ENCODE peak calls at places on chromosomes 1 and 21, in six cellular contexts. K, E, F, R, S and X are unnamed samples. For H3K4me1, the result is how much of the 10 kb centered on the place peaks cover.

GRCh38 chr1:85372683-85373446 is 92.1 kb downstream of the DDAH1 start:
- DNase-seq in K (peak), E (no peak), F (peak), R (no peak), S (no peak), X (no peak)

GRCh38 chr1:5513179-5513578 is 479.0 kb downstream of the NPHP4 start:
- DNase-seq in K (no peak), E (no peak), F (no peak), R (no peak), S (no peak), X (no peak)

GRCh38 chr1:237042892-237043576 is 1.1 kb downstream of the RYR2 start:
- DNase-seq in K (no peak), E (no peak), F (peak), R (peak), S (no peak), X (peak)

GRCh38 chr1:117657949-117658660 is 52.3 kb downstream of the TENT5C start:
- DNase-seq in K (no peak), E (no peak), F (no peak), R (no peak), S (no peak), X (no peak)

GRCh38 chr1:37423810-37424209 is 50.6 kb upstream of the ZC3H12A start:
- DNase-seq in K (no peak), E (no peak), F (no peak), R (no peak), S (no peak), X (no peak)

GRCh38 chr1:96968582-96969378 is 247.2 kb downstream of the PTBP2 start:
- DNase-seq in K (peak), E (no peak), F (no peak), R (no peak), S (no peak), X (no peak)

GRCh38 chr1:55592122-55592521 is 377.0 kb upstream of the USP24 start:
- DNase-seq in K (no peak), E (no peak), F (no peak), R (no peak), S (no peak), X (no peak)

GRCh38 chr1:59318271-59318865 is 21.5 kb downstream of the FGGY start:
- DNase-seq in K (peak), E (no peak), F (no peak), R (no peak), S (no peak), X (no peak)

GRCh38 chr1:168733241-168733640 is 4.2 kb upstream of the DPT start:
- DNase-seq in K (no peak), E (no peak), F (no peak), R (no peak), S (no peak), X (no peak)

GRCh38 chr21:29208666-29209059 is 78.2 kb downstream of the MAP3K7CL start:
- DNase-seq in K (peak), E (no peak), F (peak), R (no peak), S (no peak), X (no peak)

GRCh38 chr1:18703041-18703621 is 72.5 kb downstream of the PAX7 start:
- DNase-seq in K (no peak), E (no peak), F (no peak), R (no peak), S (no peak), X (no peak)

GRCh38 chr1:26853156-26853555 is 9.8 kb upstream of the SFN start:
- DNase-seq in K (peak), E (peak), F (peak), R (peak), S (peak), X (peak)

GRCh38 chr1:147600119-147601111 is 59.1 kb downstream of the BCL9 start:
- DNase-seq in K (peak), E (no peak), F (peak), R (no peak), S (peak), X (no peak)

GRCh38 chr21:39220150-39220549 is 36.9 kb upstream of the PSMG1 start:
- DNase-seq in K (no peak), E (no peak), F (no peak), R (no peak), S (no peak), X (no peak)

GRCh38 chr1:51920130-51920529 is 41.6 kb upstream of the NRDC start:
- DNase-seq in K (peak), E (no peak), F (no peak), R (no peak), S (no peak), X (no peak)

GRCh38 chr1:9722378-9722749 is 70.8 kb downstream of the PIK3CD start:
- DNase-seq in K (no peak), E (no peak), F (no peak), R (no peak), S (no peak), X (no peak)

GRCh38 chr21:32248616-32249550 is 30.0 kb downstream of the MIS18A start:
- DNase-seq in K (no peak), E (no peak), F (no peak), R (no peak), S (no peak), X (no peak)

GRCh38 chr1:87325982-87326738 is 2.5 kb upstream of the LMO4 start:
- DNase-seq in K (peak), E (peak), F (peak), R (no peak), S (no peak), X (peak)

GRCh38 chr1:22888320-22889075 is 84.2 kb downstream of the LACTBL1 start:
- DNase-seq in K (peak), E (no peak), F (peak), R (no peak), S (no peak), X (no peak)

GRCh38 chr21:33028759-33029511 is 3.2 kb downstream of the OLIG2 start:
- DNase-seq in K (peak), E (no peak), F (no peak), R (peak), S (peak), X (no peak)

DNA sequence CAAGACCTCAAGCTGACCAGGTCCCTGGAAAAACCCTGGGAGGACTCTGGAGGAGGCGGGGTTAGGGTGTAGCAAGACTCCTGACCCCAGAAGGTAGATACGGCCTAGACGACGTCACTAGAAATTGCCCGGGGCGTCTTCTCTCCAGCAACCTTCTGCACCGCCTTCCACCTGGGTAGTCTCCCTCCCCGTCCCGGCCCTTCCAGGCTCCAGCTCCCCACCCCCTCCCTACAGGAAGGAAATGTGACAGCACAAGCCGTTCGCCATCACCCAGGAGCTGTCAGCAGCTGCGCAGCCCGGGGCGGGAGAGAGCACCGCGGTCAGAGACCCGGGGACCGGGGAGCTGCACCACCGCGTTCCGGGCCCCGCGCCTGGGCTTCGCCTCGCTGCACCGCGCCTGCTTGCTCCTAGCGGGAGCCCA is 20.0 kb downstream of the SERTAD4 start:
- DNase-seq in K (no peak), E (peak), F (peak), R (peak), S (peak), X (peak)
- H3K4me3 ChIP-seq in K (no peak), E (no peak), F (no peak), R (peak), S (no peak), X (no peak)

GRCh38 chr1:226125831-226126230 is 60.7 kb downstream of the ACBD3 start:
- DNase-seq in K (no peak), E (no peak), F (no peak), R (no peak), S (peak), X (no peak)

GRCh38 chr1:226123212-226123560 is 60.7 kb downstream of the H3-3A start:
- DNase-seq in K (no peak), E (no peak), F (no peak), R (no peak), S (no peak), X (no peak)

GRCh38 chr1:226123591-226124471 is 61.3 kb downstream of the H3-3A start:
- DNase-seq in K (peak), E (no peak), F (no peak), R (no peak), S (peak), X (peak)

GRCh38 chr1:226126824-226127591 is 59.5 kb downstream of the ACBD3 start:
- DNase-seq in K (no peak), E (no peak), F (no peak), R (no peak), S (peak), X (peak)

DNA sequence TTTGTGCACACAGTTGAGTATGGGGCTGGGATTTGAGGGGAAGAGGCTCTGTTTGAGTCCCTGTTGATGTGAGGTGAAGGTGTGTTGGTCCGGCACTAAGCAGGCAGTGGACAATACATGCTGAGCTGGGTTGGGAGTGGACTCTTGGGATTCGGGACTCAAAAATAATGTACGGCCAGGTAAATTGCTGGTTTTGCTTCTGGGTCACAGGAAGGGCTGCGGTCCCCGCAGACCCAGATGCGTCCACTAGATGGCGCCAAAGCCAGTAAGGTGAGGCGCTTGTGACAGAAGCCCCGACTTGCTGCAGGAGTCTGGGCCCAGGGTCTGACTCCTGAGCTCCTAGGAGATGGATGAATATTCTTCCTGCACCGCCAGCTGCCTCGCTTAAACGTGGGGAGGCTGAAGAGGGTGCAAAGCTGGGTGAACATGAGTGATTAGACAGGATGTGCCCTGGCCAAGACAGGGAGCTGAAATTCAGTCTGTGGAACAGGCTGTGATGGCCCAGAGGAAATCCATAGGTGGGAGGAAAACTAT is 61.4 kb downstream of the ACBD3 start:
- DNase-seq in K (peak), E (peak), F (peak), R (peak), S (peak), X (peak)
- H3K4me1 ChIP-seq in K (under half), E (under half), F (under half), R (under half), S (under half), X (under half)

GRCh38 chr1:48471103-48471502 is 901 bp downstream of the SPATA6 start:
- DNase-seq in K (peak), E (no peak), F (peak), R (no peak), S (peak), X (no peak)
- H3K4me3 ChIP-seq in K (peak), E (peak), F (peak), R (peak), S (peak), X (peak)

GRCh38 chr1:234540404-234540762 is 61.4 kb upstream of the TARBP1 start:
- DNase-seq in K (no peak), E (no peak), F (no peak), R (no peak), S (peak), X (no peak)

GRCh38 chr1:234538062-234538731 is 59.2 kb upstream of the TARBP1 start:
- DNase-seq in K (no peak), E (no peak), F (no peak), R (no peak), S (peak), X (peak)

GRCh38 chr1:234539666-234540403 is 60.9 kb upstream of the TARBP1 start:
- DNase-seq in K (no peak), E (no peak), F (no peak), R (no peak), S (peak), X (no peak)

GRCh38 chr1:234537236-234537635 is 58.3 kb upstream of the TARBP1 start:
- DNase-seq in K (no peak), E (no peak), F (no peak), R (no peak), S (peak), X (no peak)

DNA sequence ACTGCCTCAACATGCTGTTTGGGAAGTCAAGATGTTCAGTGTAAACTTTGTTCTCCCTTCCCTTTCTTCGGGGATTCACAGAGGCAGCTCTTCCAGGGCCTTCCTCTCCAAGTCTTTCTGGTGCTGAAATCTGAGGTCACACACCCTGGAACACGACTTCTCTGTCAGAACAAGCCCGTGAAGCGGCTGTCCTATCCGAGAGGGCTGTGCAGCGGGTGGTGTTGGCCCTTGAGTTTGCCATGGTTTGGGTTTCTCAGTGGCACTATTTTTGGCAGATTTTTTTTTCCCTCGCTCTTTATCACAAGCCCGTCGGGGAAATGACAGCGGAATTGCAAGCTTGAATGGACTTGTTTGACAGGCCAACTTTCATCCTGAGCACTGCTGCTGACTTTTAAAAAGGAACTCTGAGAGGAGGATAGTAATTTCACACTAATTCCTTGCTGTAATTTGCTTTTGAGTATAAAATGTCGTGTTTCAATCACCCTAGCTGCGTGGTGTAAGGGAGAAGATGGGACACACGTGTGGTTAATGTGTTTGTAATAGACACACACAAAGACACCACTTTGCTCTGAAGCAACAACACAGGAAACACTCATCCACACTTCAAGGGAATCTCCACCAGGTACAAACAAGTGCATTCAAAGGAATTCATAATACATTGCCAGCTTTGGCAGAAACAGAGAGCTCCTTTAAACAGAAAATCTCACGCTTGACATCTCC is 60.1 kb upstream of the TARBP1 start:
- DNase-seq in K (no peak), E (no peak), F (no peak), R (no peak), S (peak), X (no peak)
- H3K4me1 ChIP-seq in K (under half), E (under half), F (under half), R (under half), S (half or more), X (half or more)

GRCh38 chr1:17274186-17275170 is 25.6 kb downstream of the PADI3 start:
- DNase-seq in K (peak), E (no peak), F (peak), R (peak), S (peak), X (peak)
- H3K4me3 ChIP-seq in K (no peak), E (no peak), F (no peak), R (no peak), S (no peak), X (no peak)

GRCh38 chr1:167472729-167473529 is 45.4 kb downstream of the CD247 start:
- DNase-seq in K (no peak), E (no peak), F (no peak), R (no peak), S (no peak), X (no peak)

GRCh38 chr1:167467126-167467725 is 51.1 kb downstream of the CD247 start:
- DNase-seq in K (no peak), E (no peak), F (peak), R (no peak), S (peak), X (no peak)

GRCh38 chr1:167465751-167466150 is 52.6 kb downstream of the CD247 start:
- DNase-seq in K (no peak), E (no peak), F (no peak), R (no peak), S (peak), X (no peak)

GRCh38 chr1:167473761-167474160 is 44.6 kb downstream of the CD247 start:
- DNase-seq in K (no peak), E (no peak), F (no peak), R (no peak), S (peak), X (no peak)

GRCh38 chr1:167469280-167469965 is 48.9 kb downstream of the CD247 start:
- DNase-seq in K (no peak), E (no peak), F (no peak), R (no peak), S (peak), X (no peak)
- H3K4me1 ChIP-seq in K (under half), E (under half), F (under half), R (under half), S (under half), X (under half)